ENCODE peak calls at places on chromosomes 12 and 14, in four cellular contexts. J, V, P and O are unnamed samples.

GRCh38 chr14:77910506-77910905 is 110.6 kb downstream of the ADCK1 start:
- DNase-seq in V (no peak), J (no peak), P (no peak), O (no peak)

GRCh38 chr14:21978184-21978998 is 304.8 kb upstream of the OR4E1 start:
- DNase-seq in P (no peak), J (peak), V (peak), O (no peak)

GRCh38 chr14:75335588-75335987 is 57.0 kb downstream of the FOS start:
- DNase-seq in J (no peak), P (no peak), V (no peak), O (peak)

GRCh38 chr12:93908846-93909592 is 231.8 kb downstream of the CRADD start:
- DNase-seq in P (no peak), V (peak), J (peak), O (peak)

GRCh38 chr14:100441271-100441947 is 118.3 kb downstream of the SLC25A47 start:
- DNase-seq in P (no peak), J (no peak), V (no peak), O (no peak)

GRCh38 chr14:88535149-88535548 is 19.7 kb downstream of the PTPN21 start:
- DNase-seq in J (no peak), P (no peak), V (no peak), O (no peak)

GRCh38 chr14:54481695-54482094 is 7.1 kb downstream of the GMFB start:
- DNase-seq in V (no peak), P (no peak), J (no peak), O (no peak)

GRCh38 chr12:38543151-38543550 is 226.6 kb downstream of the ALG10B start:
- DNase-seq in P (no peak), J (no peak), V (no peak), O (no peak)

GRCh38 chr12:47071241-47071852 is 8.1 kb upstream of the PCED1B start:
- DNase-seq in V (peak), P (no peak), J (no peak), O (peak)

GRCh38 chr14:55115861-55116245 is 13.2 kb upstream of the LGALS3 start:
- DNase-seq in V (no peak), J (no peak), P (no peak), O (no peak)

GRCh38 chr12:89324437-89324836 is 27.9 kb downstream of the DUSP6 start:
- DNase-seq in P (no peak), J (no peak), V (no peak), O (no peak)

GRCh38 chr12:11238275-11238674 is 31.2 kb downstream of the PRB3 start:
- DNase-seq in V (no peak), P (no peak), J (no peak), O (no peak)

GRCh38 chr12:42320796-42321195 is 5.1 kb downstream of the ZCRB1 start:
- DNase-seq in J (no peak), V (no peak), P (no peak), O (no peak)

GRCh38 chr12:73892181-73892580 is 645.5 kb upstream of the ATXN7L3B start:
- DNase-seq in V (no peak), J (peak), P (no peak), O (no peak)

GRCh38 chr12:109678732-109679131 is 34.9 kb upstream of the FAM222A start:
- DNase-seq in J (no peak), P (no peak), V (no peak), O (no peak)

GRCh38 chr12:39813776-39814175 is 194.2 kb upstream of the ABCD2 start:
- DNase-seq in J (peak), V (no peak), P (no peak), O (no peak)

GRCh38 chr12:288687-289086 is 26.1 kb upstream of the SLC6A13 start:
- DNase-seq in P (no peak), V (peak), J (peak), O (no peak)

GRCh38 chr14:74634481-74634880 is 22.4 kb upstream of the LTBP2 start:
- DNase-seq in V (peak), P (no peak), J (no peak), O (no peak)

GRCh38 chr12:112941528-112942335 is 3.5 kb downstream of the OAS3 start:
- DNase-seq in J (no peak), P (no peak), V (peak), O (no peak)

GRCh38 chr12:132312516-132312915 is 16.9 kb downstream of the GALNT9 start:
- DNase-seq in J (no peak), P (no peak), V (no peak), O (no peak)

GRCh38 chr14:105850853-105851581 is 324.6 kb downstream of the TMEM121 start:
- DNase-seq in V (no peak), J (no peak), P (no peak), O (no peak)

GRCh38 chr12:4221157-4221556 is 52.4 kb upstream of the CCND2 start:
- DNase-seq in J (peak), V (peak), P (no peak), O (no peak)

GRCh38 chr12:104504151-104504550 is 47.4 kb downstream of the CHST11 start:
- DNase-seq in V (no peak), P (no peak), J (no peak), O (no peak)